ENCODE peak calls at places on chromosomes 4 and X, in ten cellular contexts. One of them, this sample, is unnamed.

GRCh38 chr4:153115322-153116100 is 88.7 kb upstream of the TRIM2 start:
- DNase-seq in body of pancreas: no peak
- DNase-seq in substantia nigra: no peak
- DNase-seq in suprapubic skin: no peak
- DNase-seq in GM12878: peak
- DNase-seq in CD4-positive, alpha-beta T cell: peak
- DNase-seq in brain microvascular endothelial cell: peak
- DNase-seq in coronary artery: no peak
- DNase-seq in upper lobe of left lung: peak
- DNase-seq in psoas muscle: no peak
- DNase-seq in this sample: no peak

GRCh38 chrX:18548996-18549395 is 122.9 kb downstream of the RS1 start:
- DNase-seq in CD4-positive, alpha-beta T cell: no peak
- DNase-seq in coronary artery: no peak
- DNase-seq in brain microvascular endothelial cell: no peak
- DNase-seq in body of pancreas: no peak
- DNase-seq in suprapubic skin: no peak
- DNase-seq in psoas muscle: no peak
- DNase-seq in upper lobe of left lung: no peak
- DNase-seq in substantia nigra: no peak
- DNase-seq in GM12878: no peak
- DNase-seq in this sample: no peak

GRCh38 chrX:2547746-2548145 is 47.0 kb upstream of the DHRSX start:
- DNase-seq in substantia nigra: no peak
- DNase-seq in suprapubic skin: no peak
- DNase-seq in body of pancreas: no peak
- DNase-seq in psoas muscle: no peak
- DNase-seq in coronary artery: no peak
- DNase-seq in brain microvascular endothelial cell: no peak
- DNase-seq in upper lobe of left lung: no peak
- DNase-seq in GM12878: no peak
- DNase-seq in CD4-positive, alpha-beta T cell: no peak
- DNase-seq in this sample: no peak

GRCh38 chr4:73315091-73315490 is 56.5 kb upstream of the ANKRD17 start:
- DNase-seq in CD4-positive, alpha-beta T cell: no peak
- DNase-seq in upper lobe of left lung: no peak
- DNase-seq in brain microvascular endothelial cell: no peak
- DNase-seq in coronary artery: no peak
- DNase-seq in psoas muscle: no peak
- DNase-seq in body of pancreas: no peak
- DNase-seq in substantia nigra: no peak
- DNase-seq in suprapubic skin: no peak
- DNase-seq in GM12878: no peak
- DNase-seq in this sample: no peak

GRCh38 chr4:174999407-174999806 is 81.2 kb downstream of the ADAM29 start:
- DNase-seq in CD4-positive, alpha-beta T cell: no peak
- DNase-seq in suprapubic skin: no peak
- DNase-seq in substantia nigra: no peak
- DNase-seq in GM12878: no peak
- DNase-seq in psoas muscle: no peak
- DNase-seq in coronary artery: no peak
- DNase-seq in brain microvascular endothelial cell: peak
- DNase-seq in body of pancreas: no peak
- DNase-seq in upper lobe of left lung: no peak
- DNase-seq in this sample: no peak

GRCh38 chrX:33434256-33435092 is 223.1 kb upstream of the DMD start:
- DNase-seq in CD4-positive, alpha-beta T cell: peak
- DNase-seq in coronary artery: no peak
- DNase-seq in upper lobe of left lung: peak
- DNase-seq in body of pancreas: peak
- DNase-seq in GM12878: no peak
- DNase-seq in brain microvascular endothelial cell: peak
- DNase-seq in suprapubic skin: no peak
- DNase-seq in substantia nigra: no peak
- DNase-seq in psoas muscle: peak
- DNase-seq in this sample: peak

GRCh38 chrX:15471016-15471415 is 22.1 kb downstream of the PIR start:
- DNase-seq in brain microvascular endothelial cell: peak
- DNase-seq in GM12878: peak
- DNase-seq in body of pancreas: peak
- DNase-seq in coronary artery: no peak
- DNase-seq in CD4-positive, alpha-beta T cell: peak
- DNase-seq in substantia nigra: no peak
- DNase-seq in upper lobe of left lung: peak
- DNase-seq in suprapubic skin: no peak
- DNase-seq in psoas muscle: peak
- DNase-seq in this sample: peak

GRCh38 chr4:98627883-98628282 is 30.5 kb downstream of the TSPAN5 start:
- DNase-seq in CD4-positive, alpha-beta T cell: no peak
- DNase-seq in upper lobe of left lung: no peak
- DNase-seq in coronary artery: no peak
- DNase-seq in GM12878: no peak
- DNase-seq in substantia nigra: no peak
- DNase-seq in suprapubic skin: no peak
- DNase-seq in body of pancreas: no peak
- DNase-seq in brain microvascular endothelial cell: peak
- DNase-seq in psoas muscle: no peak
- DNase-seq in this sample: no peak

GRCh38 chrX:33336783-33337182 is 125.4 kb upstream of the DMD start:
- DNase-seq in brain microvascular endothelial cell: peak
- DNase-seq in suprapubic skin: no peak
- DNase-seq in GM12878: no peak
- DNase-seq in substantia nigra: no peak
- DNase-seq in upper lobe of left lung: peak
- DNase-seq in CD4-positive, alpha-beta T cell: no peak
- DNase-seq in coronary artery: no peak
- DNase-seq in psoas muscle: no peak
- DNase-seq in body of pancreas: peak
- DNase-seq in this sample: no peak

GRCh38 chrX:117701050-117701449 is 415.6 kb downstream of the KLHL13 start:
- DNase-seq in upper lobe of left lung: no peak
- DNase-seq in GM12878: no peak
- DNase-seq in psoas muscle: no peak
- DNase-seq in body of pancreas: no peak
- DNase-seq in brain microvascular endothelial cell: no peak
- DNase-seq in suprapubic skin: no peak
- DNase-seq in substantia nigra: no peak
- DNase-seq in coronary artery: no peak
- DNase-seq in CD4-positive, alpha-beta T cell: no peak
- DNase-seq in this sample: no peak

GRCh38 chrX:143429831-143430230 is 87.4 kb downstream of the SPANXN3 start:
- DNase-seq in substantia nigra: no peak
- DNase-seq in psoas muscle: no peak
- DNase-seq in body of pancreas: no peak
- DNase-seq in suprapubic skin: no peak
- DNase-seq in coronary artery: no peak
- DNase-seq in brain microvascular endothelial cell: no peak
- DNase-seq in GM12878: no peak
- DNase-seq in CD4-positive, alpha-beta T cell: no peak
- DNase-seq in upper lobe of left lung: no peak
- DNase-seq in this sample: no peak

GRCh38 chrX:19798423-19798822 is 89.0 kb downstream of the SH3KBP1 start:
- DNase-seq in CD4-positive, alpha-beta T cell: peak
- DNase-seq in psoas muscle: no peak
- DNase-seq in suprapubic skin: no peak
- DNase-seq in GM12878: no peak
- DNase-seq in substantia nigra: no peak
- DNase-seq in coronary artery: no peak
- DNase-seq in brain microvascular endothelial cell: no peak
- DNase-seq in upper lobe of left lung: no peak
- DNase-seq in body of pancreas: no peak
- DNase-seq in this sample: no peak

GRCh38 chr4:2588259-2588658 is 51.8 kb downstream of the FAM193A start:
- DNase-seq in body of pancreas: no peak
- DNase-seq in upper lobe of left lung: no peak
- DNase-seq in CD4-positive, alpha-beta T cell: no peak
- DNase-seq in GM12878: no peak
- DNase-seq in coronary artery: no peak
- DNase-seq in brain microvascular endothelial cell: no peak
- DNase-seq in psoas muscle: no peak
- DNase-seq in suprapubic skin: no peak
- DNase-seq in substantia nigra: no peak
- DNase-seq in this sample: no peak
- H3K27ac ChIP-seq in body of pancreas: no peak
- H3K27ac ChIP-seq in upper lobe of left lung: no peak
- H3K27ac ChIP-seq in CD4-positive, alpha-beta T cell: no peak
- H3K27ac ChIP-seq in GM12878: peak
- H3K27ac ChIP-seq in coronary artery: no peak
- H3K27ac ChIP-seq in brain microvascular endothelial cell: no peak
- H3K27ac ChIP-seq in psoas muscle: peak
- H3K27ac ChIP-seq in suprapubic skin: no peak
- H3K27ac ChIP-seq in substantia nigra: no peak
- H3K27ac ChIP-seq in this sample: no peak

DNA sequence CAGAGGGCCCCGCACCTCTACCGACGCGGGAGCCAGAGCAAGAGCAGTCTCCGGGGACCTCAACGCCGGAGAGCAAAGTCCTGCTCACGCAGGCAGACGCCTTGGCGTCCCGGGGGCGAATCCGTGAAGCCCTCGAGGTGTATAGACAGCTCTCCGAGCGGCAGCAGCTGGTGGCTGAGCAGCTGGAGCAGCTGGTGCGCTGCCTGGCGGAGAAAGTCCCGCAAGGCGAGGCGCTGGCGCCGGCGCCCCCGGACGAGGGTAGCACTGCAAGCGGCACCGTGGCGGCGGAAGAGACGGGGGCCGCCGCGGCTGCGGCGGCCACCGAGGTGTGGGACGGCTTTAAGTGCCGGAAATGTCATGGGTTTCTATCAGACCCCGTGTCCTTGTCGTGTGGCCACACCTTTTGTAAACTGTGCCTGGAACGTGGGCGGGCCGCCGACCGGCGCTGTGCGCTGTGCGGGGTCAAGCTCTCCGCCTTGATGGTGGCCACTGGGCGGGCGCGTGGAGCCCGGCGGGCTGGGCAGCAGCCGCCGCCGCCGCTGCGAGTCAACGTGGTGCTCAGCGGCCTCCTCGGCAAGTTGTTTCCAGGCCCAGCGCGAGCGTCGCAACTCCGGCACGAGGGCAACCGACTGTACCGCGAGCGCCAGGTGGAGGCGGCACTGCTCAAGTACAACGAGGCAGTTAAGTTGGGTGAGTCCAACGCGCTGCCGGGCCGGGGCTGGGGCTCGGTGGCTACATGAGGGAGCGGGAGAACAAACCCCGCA is 672 bp downstream of the LONRF3 start:
- DNase-seq in body of pancreas: peak
- DNase-seq in CD4-positive, alpha-beta T cell: peak
- DNase-seq in brain microvascular endothelial cell: no peak
- DNase-seq in psoas muscle: peak
- DNase-seq in substantia nigra: no peak
- DNase-seq in upper lobe of left lung: peak
- DNase-seq in coronary artery: peak
- DNase-seq in suprapubic skin: peak
- DNase-seq in GM12878: no peak
- DNase-seq in this sample: no peak
- H3K27ac ChIP-seq in body of pancreas: peak
- H3K27ac ChIP-seq in CD4-positive, alpha-beta T cell: peak
- H3K27ac ChIP-seq in brain microvascular endothelial cell: no peak
- H3K27ac ChIP-seq in psoas muscle: peak
- H3K27ac ChIP-seq in substantia nigra: no peak
- H3K27ac ChIP-seq in upper lobe of left lung: peak
- H3K27ac ChIP-seq in coronary artery: peak
- H3K27ac ChIP-seq in suprapubic skin: peak
- H3K27ac ChIP-seq in GM12878: no peak
- H3K27ac ChIP-seq in this sample: no peak

GRCh38 chrX:48576108-48576507 is 1.8 kb downstream of the RBM3 start:
- DNase-seq in CD4-positive, alpha-beta T cell: no peak
- DNase-seq in upper lobe of left lung: no peak
- DNase-seq in psoas muscle: no peak
- DNase-seq in brain microvascular endothelial cell: no peak
- DNase-seq in body of pancreas: no peak
- DNase-seq in suprapubic skin: no peak
- DNase-seq in GM12878: no peak
- DNase-seq in substantia nigra: no peak
- DNase-seq in coronary artery: no peak
- DNase-seq in this sample: no peak
- H3K27ac ChIP-seq in CD4-positive, alpha-beta T cell: no peak
- H3K27ac ChIP-seq in upper lobe of left lung: peak
- H3K27ac ChIP-seq in psoas muscle: peak
- H3K27ac ChIP-seq in brain microvascular endothelial cell: no peak
- H3K27ac ChIP-seq in body of pancreas: peak
- H3K27ac ChIP-seq in suprapubic skin: peak
- H3K27ac ChIP-seq in GM12878: peak
- H3K27ac ChIP-seq in substantia nigra: no peak
- H3K27ac ChIP-seq in coronary artery: peak
- H3K27ac ChIP-seq in this sample: no peak

GRCh38 chr4:78528327-78528726 is 23.2 kb upstream of the ANXA3 start:
- DNase-seq in suprapubic skin: no peak
- DNase-seq in coronary artery: no peak
- DNase-seq in brain microvascular endothelial cell: peak
- DNase-seq in GM12878: no peak
- DNase-seq in psoas muscle: no peak
- DNase-seq in body of pancreas: no peak
- DNase-seq in substantia nigra: no peak
- DNase-seq in upper lobe of left lung: no peak
- DNase-seq in CD4-positive, alpha-beta T cell: no peak
- DNase-seq in this sample: no peak
- H3K27ac ChIP-seq in suprapubic skin: no peak
- H3K27ac ChIP-seq in coronary artery: no peak
- H3K27ac ChIP-seq in brain microvascular endothelial cell: no peak
- H3K27ac ChIP-seq in GM12878: no peak
- H3K27ac ChIP-seq in psoas muscle: no peak
- H3K27ac ChIP-seq in body of pancreas: no peak
- H3K27ac ChIP-seq in substantia nigra: no peak
- H3K27ac ChIP-seq in upper lobe of left lung: no peak
- H3K27ac ChIP-seq in CD4-positive, alpha-beta T cell: no peak
- H3K27ac ChIP-seq in this sample: no peak

GRCh38 chr4:173171098-173171497 is 2.5 kb downstream of the GALNT7 start:
- DNase-seq in CD4-positive, alpha-beta T cell: no peak
- DNase-seq in coronary artery: no peak
- DNase-seq in suprapubic skin: no peak
- DNase-seq in psoas muscle: no peak
- DNase-seq in upper lobe of left lung: no peak
- DNase-seq in brain microvascular endothelial cell: no peak
- DNase-seq in body of pancreas: no peak
- DNase-seq in GM12878: no peak
- DNase-seq in substantia nigra: no peak
- DNase-seq in this sample: no peak

GRCh38 chr4:173169428-173170209 is 1.0 kb downstream of the GALNT7 start:
- DNase-seq in brain microvascular endothelial cell: no peak
- DNase-seq in substantia nigra: peak
- DNase-seq in suprapubic skin: peak
- DNase-seq in CD4-positive, alpha-beta T cell: peak
- DNase-seq in body of pancreas: peak
- DNase-seq in psoas muscle: peak
- DNase-seq in GM12878: no peak
- DNase-seq in coronary artery: peak
- DNase-seq in upper lobe of left lung: peak
- DNase-seq in this sample: peak

GRCh38 chr4:173171987-173172386 is 3.4 kb downstream of the GALNT7 start:
- DNase-seq in CD4-positive, alpha-beta T cell: no peak
- DNase-seq in upper lobe of left lung: no peak
- DNase-seq in brain microvascular endothelial cell: no peak
- DNase-seq in GM12878: no peak
- DNase-seq in suprapubic skin: no peak
- DNase-seq in body of pancreas: no peak
- DNase-seq in substantia nigra: no peak
- DNase-seq in coronary artery: no peak
- DNase-seq in psoas muscle: no peak
- DNase-seq in this sample: no peak

GRCh38 chr4:173169178-173169427 is 492 bp downstream of the GALNT7 start:
- DNase-seq in GM12878: no peak
- DNase-seq in brain microvascular endothelial cell: no peak
- DNase-seq in coronary artery: peak
- DNase-seq in psoas muscle: no peak
- DNase-seq in suprapubic skin: no peak
- DNase-seq in upper lobe of left lung: no peak
- DNase-seq in body of pancreas: no peak
- DNase-seq in CD4-positive, alpha-beta T cell: no peak
- DNase-seq in substantia nigra: no peak
- DNase-seq in this sample: no peak

GRCh38 chr4:173170210-173170778 is 1.7 kb downstream of the GALNT7 start:
- DNase-seq in CD4-positive, alpha-beta T cell: no peak
- DNase-seq in psoas muscle: no peak
- DNase-seq in suprapubic skin: no peak
- DNase-seq in coronary artery: no peak
- DNase-seq in brain microvascular endothelial cell: no peak
- DNase-seq in upper lobe of left lung: no peak
- DNase-seq in GM12878: no peak
- DNase-seq in substantia nigra: no peak
- DNase-seq in body of pancreas: no peak
- DNase-seq in this sample: no peak
- H3K27ac ChIP-seq in CD4-positive, alpha-beta T cell: peak
- H3K27ac ChIP-seq in psoas muscle: peak
- H3K27ac ChIP-seq in suprapubic skin: peak
- H3K27ac ChIP-seq in coronary artery: peak
- H3K27ac ChIP-seq in brain microvascular endothelial cell: peak
- H3K27ac ChIP-seq in upper lobe of left lung: peak
- H3K27ac ChIP-seq in GM12878: peak
- H3K27ac ChIP-seq in substantia nigra: peak
- H3K27ac ChIP-seq in body of pancreas: peak
- H3K27ac ChIP-seq in this sample: peak

This sample was measured in caudate nucleus.